ENCODE peak calls at places on chromosomes 12 and 14, in six cellular contexts. K is stimulated activated naive CD4-positive, alpha-beta T cell; C is GM20000; F is activated T-helper 2 cell treated with anti-CD3 and anti-CD28 coated beads, Interferon-gamma antibody, Interleukin-2, Interleukin-4, amounts not matched to agents 10 μg/mL and 5 μg/mL and 100 μg/mL, durations not matched to agents 14 hours and 24 hours and 36 hours; P is activated gamma-delta T cell; X is SJCRH30. A is an unnamed sample.

GRCh38 chr12:75798527-75798926 is 233.0 kb downstream of the PHLDA1 start:
- DNase-seq in K (no peak), C (no peak), F (no peak), P (no peak), X (no peak), A (no peak)

GRCh38 chr14:87955501-87955900 is 37.5 kb downstream of the GALC start:
- DNase-seq in K (no peak), C (no peak), F (no peak), P (no peak), X (no peak), A (no peak)

GRCh38 chr12:119835068-119835467 is 42.1 kb downstream of the CIT start:
- DNase-seq in K (no peak), C (no peak), F (no peak), P (no peak), X (no peak), A (no peak)

GRCh38 chr14:25132734-25133422 is 82.9 kb upstream of the STXBP6 start:
- DNase-seq in K (no peak), C (peak; percentile 69), F (peak; percentile 27), P (no peak), X (peak; percentile 81), A (peak; percentile 31)

GRCh38 chr14:33676135-33676566 is 274.7 kb downstream of the EGLN3 start:
- DNase-seq in K (no peak), C (peak; percentile 3), F (no peak), P (no peak), X (peak; percentile 93), A (peak; percentile 56)

GRCh38 chr12:116534341-116535121 is 24.6 kb upstream of the MAP1LC3B2 start:
- DNase-seq in K (no peak), C (no peak), F (no peak), P (no peak), X (no peak), A (no peak)

GRCh38 chr12:50542448-50542847 is 37.7 kb downstream of the DIP2B start:
- DNase-seq in K (no peak), C (no peak), F (no peak), P (no peak), X (peak; percentile 64), A (no peak)

GRCh38 chr14:91202234-91202974 is 42.1 kb downstream of the GPR68 start:
- DNase-seq in K (no peak), C (no peak), F (no peak), P (no peak), X (no peak), A (no peak)

GRCh38 chr14:54683882-54684794 is 117.2 kb downstream of the SAMD4A start:
- DNase-seq in K (no peak), C (no peak), F (no peak), P (no peak), X (peak; percentile 42), A (no peak)

GRCh38 chr14:71803539-71804260 is 128.5 kb upstream of the RGS6 start:
- DNase-seq in K (no peak), C (no peak), F (no peak), P (no peak), X (peak; percentile 4), A (no peak)

GRCh38 chr14:90545966-90546751 is 149.3 kb downstream of the CALM1 start:
- DNase-seq in K (no peak), C (no peak), F (no peak), P (no peak), X (peak; percentile 82), A (no peak)

A was measured in MM.1S.